ENCODE peak calls at places on chromosomes 13 and 19, in seven cellular contexts. N is GM23248, S is NCI-H1092, Z is NCI-H524, U is neural progenitor cell, D is KBM-7, X is OCI-LY7. E is an unnamed sample.

GRCh38 chr13:98260357-98261164 is 83.5 kb upstream of the RNF113B start:
- DNase-seq in Z (no peak), U (peak), X (no peak), N (no peak), S (no peak), D (no peak), E (no peak)

GRCh38 chr13:109715902-109716301 is 70.5 kb downstream of the IRS2 start:
- DNase-seq in U (peak), N (peak), S (no peak), Z (no peak), D (no peak), X (no peak), E (peak)

GRCh38 chr13:106835477-106835876 is 267.5 kb upstream of the ARGLU1 start:
- DNase-seq in D (no peak), N (no peak), X (no peak), U (peak), Z (no peak), S (no peak), E (no peak)

GRCh38 chr13:51605698-51606097 is 21.4 kb downstream of the WDFY2 start:
- DNase-seq in U (no peak), N (peak), Z (no peak), D (no peak), X (no peak), S (no peak), E (no peak)

GRCh38 chr19:917323-918151 is at the start of gene KISS1R:
- DNase-seq in S (no peak), U (peak), X (peak), D (peak), N (peak), Z (no peak), E (no peak)

GRCh38 chr19:954672-955494 is 29.0 kb downstream of the ARID3A start:
- DNase-seq in N (no peak), X (no peak), D (no peak), S (no peak), U (peak), Z (no peak), E (no peak)

GRCh38 chr13:27967736-27968315 is 1.3 kb downstream of the CDX2 start:
- DNase-seq in Z (no peak), X (no peak), N (no peak), D (no peak), S (no peak), U (peak), E (no peak)

GRCh38 chr13:109939105-109939504 is 152.7 kb upstream of the IRS2 start:
- DNase-seq in X (no peak), U (no peak), S (no peak), Z (no peak), D (no peak), N (peak), E (no peak)

GRCh38 chr13:54424344-54424743 is 1395.7 kb downstream of the OLFM4 start:
- DNase-seq in Z (no peak), D (no peak), N (no peak), U (no peak), S (no peak), X (no peak), E (no peak)

GRCh38 chr19:34667349-34668076 is 9.4 kb downstream of the SCGB2B2 start:
- DNase-seq in U (no peak), Z (no peak), X (peak), D (no peak), N (peak), S (peak), E (peak)

GRCh38 chr19:18606281-18607221 is at the start of gene CRLF1:
- DNase-seq in Z (no peak), N (no peak), S (no peak), U (peak), X (no peak), D (no peak), E (no peak)

GRCh38 chr13:73533111-73533510 is 474.3 kb downstream of the KLF5 start:
- DNase-seq in Z (no peak), U (no peak), X (no peak), D (no peak), S (no peak), N (no peak), E (no peak)

GRCh38 chr13:75704942-75705320 is 68.8 kb downstream of the LMO7 start:
- DNase-seq in X (no peak), Z (no peak), D (no peak), U (no peak), S (no peak), N (no peak), E (no peak)

GRCh38 chr13:75196112-75196855 is 285.7 kb downstream of the TBC1D4 start:
- DNase-seq in D (no peak), X (no peak), Z (peak), N (peak), S (no peak), U (no peak), E (peak)

GRCh38 chr13:23531446-23531845 is 38.8 kb upstream of the TNFRSF19 start:
- DNase-seq in X (no peak), D (no peak), Z (no peak), N (no peak), U (no peak), S (no peak), E (no peak)

GRCh38 chr19:36973021-36973843 is 57.1 kb downstream of the ZNF568 start:
- DNase-seq in N (peak), X (no peak), Z (peak), D (no peak), U (no peak), S (peak), E (peak)

GRCh38 chr19:6378036-6378435 is 2.3 kb upstream of the PSPN start:
- DNase-seq in U (peak), N (peak), X (no peak), D (no peak), Z (no peak), S (no peak), E (peak)

GRCh38 chr13:49580980-49581680 is 4.2 kb downstream of the RCBTB1 start:
- DNase-seq in X (peak), S (no peak), D (peak), U (no peak), N (no peak), Z (peak), E (no peak)

GRCh38 chr13:72839831-72840426 is 58.0 kb downstream of the PIBF1 start:
- DNase-seq in Z (peak), D (peak), N (peak), U (peak), X (peak), S (peak), E (peak)

GRCh38 chr19:53466726-53467125 is 807 bp upstream of the ZNF813 start:
- DNase-seq in D (no peak), Z (no peak), N (peak), X (no peak), U (peak), S (no peak), E (no peak)

GRCh38 chr19:11445141-11445540 is 9.7 kb downstream of the PRKCSH start:
- DNase-seq in N (no peak), S (no peak), U (no peak), Z (no peak), X (no peak), D (no peak), E (no peak)

GRCh38 chr19:39083983-39084731 is at the start of gene ACP7:
- DNase-seq in X (no peak), N (peak), U (peak), D (no peak), Z (no peak), S (no peak), E (no peak)

GRCh38 chr19:55460670-55461258 is 678 bp downstream of the ISOC2 start:
- DNase-seq in D (peak), N (peak), X (peak), Z (no peak), U (peak), S (no peak), E (peak)

GRCh38 chr13:95481051-95481775 is 71.3 kb upstream of the CLDN10 start:
- DNase-seq in S (no peak), D (no peak), N (peak), U (no peak), Z (no peak), X (no peak), E (no peak)

GRCh38 chr13:28753208-28753892 is 34.6 kb upstream of the SLC46A3 start:
- DNase-seq in X (no peak), D (peak), U (no peak), Z (no peak), S (no peak), N (peak), E (peak)

GRCh38 chr13:99320693-99321481 is 13.7 kb upstream of the GPR183 start:
- DNase-seq in S (no peak), N (peak), Z (no peak), X (no peak), D (peak), U (no peak), E (peak)

GRCh38 chr13:27283906-27284523 is 13.4 kb downstream of the RASL11A start:
- DNase-seq in X (peak), N (peak), S (peak), U (no peak), D (peak), Z (no peak), E (no peak)

GRCh38 chr13:74250738-74251190 is 116.6 kb upstream of the KLF12 start:
- DNase-seq in N (peak), S (no peak), D (no peak), Z (no peak), U (no peak), X (no peak), E (peak)

GRCh38 chr13:35144496-35144895 is 202.4 kb downstream of the NBEA start:
- DNase-seq in N (peak), U (no peak), D (no peak), X (no peak), Z (no peak), S (no peak), E (no peak)

GRCh38 chr19:50677636-50678035 is 28.4 kb downstream of the C19orf81 start:
- DNase-seq in D (no peak), X (no peak), S (no peak), N (no peak), Z (no peak), U (no peak), E (no peak)

GRCh38 chr13:106610511-106610910 is 42.6 kb upstream of the ARGLU1 start:
- DNase-seq in D (no peak), X (no peak), S (no peak), Z (no peak), U (no peak), N (peak), E (peak)